ENCODE peak calls at places on chromosomes 1 and 21, in nine cellular contexts. Z is lower leg skin, B is GM12865, I is upper lobe of right lung, L is HCT116, C is ELR, K is T1000, X is T-helper 9 cell, D is prostate gland. M is an unnamed sample.

GRCh38 chr1:110138956-110139355 is 11.3 kb upstream of the SLC6A17 start:
- DNase-seq in Z (no peak), B (no peak), I (no peak), L (no peak), C (no peak), K (no peak), X (no peak), D (no peak), M (no peak)

GRCh38 chr1:25927541-25928265 is 21.5 kb upstream of the STMN1 start:
- DNase-seq in Z (no peak), B (no peak), I (no peak), L (no peak), C (no peak), K (no peak), X (no peak), D (no peak), M (no peak)

GRCh38 chr1:181364801-181365200 is 118.5 kb upstream of the CACNA1E start:
- DNase-seq in Z (peak), B (no peak), I (no peak), L (no peak), C (no peak), K (no peak), X (no peak), D (no peak), M (no peak)

GRCh38 chr1:147494998-147495580 is 46.2 kb upstream of the BCL9 start:
- DNase-seq in Z (peak), B (peak), I (peak), L (peak), C (peak), K (peak), X (peak), D (peak), M (peak)

GRCh38 chr1:12480748-12481362 is 137.2 kb downstream of the DHRS3 start:
- DNase-seq in Z (peak), B (no peak), I (no peak), L (peak), C (peak), K (peak), X (peak), D (no peak), M (peak)

GRCh38 chr1:186374313-186375151 is 521 bp downstream of the TPR start:
- DNase-seq in Z (no peak), B (peak), I (no peak), L (peak), C (peak), K (no peak), X (no peak), D (peak), M (peak)

GRCh38 chr21:44710756-44711326 is 531 bp downstream of the TSPEAR start:
- DNase-seq in Z (peak), B (no peak), I (peak), L (no peak), C (no peak), K (no peak), X (no peak), D (no peak), M (no peak)

GRCh38 chr1:64183380-64183984 is 19.9 kb upstream of the UBE2U start:
- DNase-seq in Z (no peak), B (no peak), I (no peak), L (no peak), C (no peak), K (no peak), X (no peak), D (no peak), M (no peak)

GRCh38 chr1:224333309-224333926 is 3.4 kb upstream of the NVL start:
- DNase-seq in Z (no peak), B (peak), I (no peak), L (peak), C (peak), K (no peak), X (no peak), D (peak), M (peak)

GRCh38 chr1:17207966-17208418 is 3.1 kb downstream of the PADI1 start:
- DNase-seq in Z (no peak), B (peak), I (no peak), L (peak), C (peak), K (no peak), X (no peak), D (no peak), M (peak)

GRCh38 chr1:59214764-59215208 is 82.1 kb upstream of the FGGY start:
- DNase-seq in Z (no peak), B (no peak), I (peak), L (no peak), C (no peak), K (peak), X (no peak), D (no peak), M (no peak)

GRCh38 chr1:53545663-53546408 is 86.6 kb downstream of the DMRTB1 start:
- DNase-seq in Z (peak), B (no peak), I (peak), L (no peak), C (no peak), K (no peak), X (no peak), D (no peak), M (no peak)

GRCh38 chr1:10057305-10057704 is 24.5 kb downstream of the UBE4B start:
- DNase-seq in Z (no peak), B (no peak), I (no peak), L (no peak), C (peak), K (no peak), X (no peak), D (no peak), M (peak)

GRCh38 chr1:11982010-11982392 is 1.8 kb downstream of the MFN2 start:
- DNase-seq in Z (no peak), B (peak), I (no peak), L (peak), C (peak), K (no peak), X (no peak), D (no peak), M (no peak)

GRCh38 chr1:86739901-86740507 is 35.6 kb downstream of the SH3GLB1 start:
- DNase-seq in Z (no peak), B (peak), I (no peak), L (no peak), C (no peak), K (no peak), X (no peak), D (no peak), M (peak)

GRCh38 chr1:66251521-66251920 is 282.4 kb upstream of the SGIP1 start:
- DNase-seq in Z (no peak), B (peak), I (no peak), L (no peak), C (peak), K (no peak), X (no peak), D (no peak), M (peak)

GRCh38 chr1:231059566-231060193 is 19.6 kb upstream of the FAM89A start:
- DNase-seq in Z (no peak), B (no peak), I (no peak), L (no peak), C (peak), K (no peak), X (no peak), D (no peak), M (peak)

GRCh38 chr1:219049411-219049943 is 124.2 kb upstream of the LYPLAL1 start:
- DNase-seq in Z (no peak), B (no peak), I (no peak), L (no peak), C (peak), K (no peak), X (no peak), D (no peak), M (no peak)

GRCh38 chr1:66532798-66533783 is 862 bp upstream of the SGIP1 start:
- DNase-seq in Z (peak), B (no peak), I (peak), L (no peak), C (peak), K (no peak), X (no peak), D (no peak), M (no peak)

GRCh38 chr1:8077120-8077573 is 51.0 kb upstream of the ERRFI1 start:
- DNase-seq in Z (no peak), B (no peak), I (peak), L (peak), C (peak), K (no peak), X (no peak), D (peak), M (peak)

GRCh38 chr1:21378705-21379494 is 61.0 kb upstream of the NBPF3 start:
- DNase-seq in Z (peak), B (no peak), I (no peak), L (no peak), C (no peak), K (no peak), X (no peak), D (no peak), M (peak)

GRCh38 chr1:97270508-97271307 is 549.1 kb downstream of the PTBP2 start:
- DNase-seq in Z (no peak), B (no peak), I (no peak), L (no peak), C (no peak), K (no peak), X (no peak), D (no peak), M (no peak)

GRCh38 chr1:110877776-110878175 is 4.8 kb downstream of the CD53 start:
- DNase-seq in Z (no peak), B (no peak), I (no peak), L (no peak), C (no peak), K (no peak), X (no peak), D (no peak), M (no peak)

GRCh38 chr21:32141009-32141357 is 137.9 kb downstream of the MIS18A start:
- DNase-seq in Z (no peak), B (no peak), I (no peak), L (no peak), C (no peak), K (no peak), X (no peak), D (no peak), M (no peak)

GRCh38 chr1:204532832-204533231 is 16.6 kb downstream of the MDM4 start:
- DNase-seq in Z (no peak), B (no peak), I (no peak), L (no peak), C (no peak), K (no peak), X (no peak), D (no peak), M (no peak)

GRCh38 chr1:36925251-36925650 is 109.1 kb downstream of the GRIK3 start:
- DNase-seq in Z (no peak), B (no peak), I (no peak), L (no peak), C (no peak), K (no peak), X (no peak), D (no peak), M (no peak)

GRCh38 chr1:198529414-198529813 is 11.1 kb downstream of the ATP6V1G3 start:
- DNase-seq in Z (no peak), B (no peak), I (no peak), L (no peak), C (peak), K (no peak), X (no peak), D (no peak), M (peak)

GRCh38 chr1:145782166-145783099 is 41.5 kb downstream of the RNF115 start:
- DNase-seq in Z (no peak), B (no peak), I (no peak), L (peak), C (peak), K (no peak), X (no peak), D (no peak), M (peak)

GRCh38 chr1:38567401-38567800 is 292.2 kb downstream of the RRAGC start:
- DNase-seq in Z (no peak), B (no peak), I (no peak), L (no peak), C (no peak), K (no peak), X (no peak), D (no peak), M (no peak)

GRCh38 chr1:32972814-32973428 is 8.3 kb upstream of the RNF19B start:
- DNase-seq in Z (peak), B (no peak), I (peak), L (no peak), C (peak), K (no peak), X (no peak), D (peak), M (no peak)

M was measured in HT1080.